ENCODE peak calls at places on chromosomes 6 and 20, in six cellular contexts. V is heart right ventricle, K is SJCRH30, U is tibial artery, M is hepatocyte, H is neuronal stem cell. T is an unnamed sample. For H3K27me3 and H3K4me1, the result is how much of the 10 kb centered on the place peaks cover.

GRCh38 chr6:129598244-129599187 is 111.5 kb downstream of the ARHGAP18 start:
- DNase-seq in V (peak), K (peak), U (no peak), M (peak), H (peak), T (no peak)

GRCh38 chr6:24323632-24324337 is 34.1 kb downstream of the DCDC2 start:
- DNase-seq in V (no peak), K (no peak), U (no peak), M (no peak), H (peak), T (no peak)

GRCh38 chr6:21360353-21360752 is 233.2 kb upstream of the SOX4 start:
- DNase-seq in V (no peak), K (no peak), U (no peak), M (peak), H (no peak), T (peak)

GRCh38 chr20:17664025-17664638 is 17.9 kb downstream of the RRBP1 start:
- DNase-seq in V (no peak), K (no peak), U (peak), M (no peak), H (no peak), T (no peak)

GRCh38 chr6:1917628-1918371 is 308.1 kb downstream of the FOXC1 start:
- DNase-seq in V (no peak), K (no peak), U (no peak), M (peak), H (no peak), T (no peak)

GRCh38 chr6:16391451-16391912 is 153.1 kb downstream of the GMPR start:
- DNase-seq in V (no peak), K (no peak), U (no peak), M (no peak), H (no peak), T (no peak)

GRCh38 chr20:32920066-32920465 is 61.3 kb downstream of the EFCAB8 start:
- DNase-seq in V (no peak), K (no peak), U (no peak), M (no peak), H (no peak), T (no peak)

GRCh38 chr6:79506251-79506650 is 31.0 kb downstream of the LCA5 start:
- DNase-seq in V (no peak), K (no peak), U (no peak), M (no peak), H (no peak), T (no peak)

GRCh38 chr6:99276747-99277146 is 72.7 kb downstream of the FAXC start:
- DNase-seq in V (no peak), K (no peak), U (no peak), M (no peak), H (no peak), T (no peak)

GRCh38 chr6:125182237-125183018 is 28.9 kb downstream of the TPD52L1 start:
- DNase-seq in V (no peak), K (no peak), U (no peak), M (no peak), H (no peak), T (no peak)

GRCh38 chr6:72461144-72461543 is 160.7 kb upstream of the KCNQ5 start:
- DNase-seq in V (no peak), K (no peak), U (no peak), M (no peak), H (no peak), T (no peak)

GRCh38 chr20:23129256-23129655 is 43.1 kb upstream of the CD93 start:
- DNase-seq in V (no peak), K (no peak), U (no peak), M (no peak), H (no peak), T (no peak)

GRCh38 chr6:119096683-119097310 is 18.3 kb upstream of the FAM184A start:
- DNase-seq in V (peak), K (no peak), U (peak), M (peak), H (no peak), T (no peak)

GRCh38 chr20:49483018-49483705 is 694 bp upstream of the KCNB1 start:
- DNase-seq in V (no peak), K (no peak), U (no peak), M (peak), H (peak), T (no peak)

GRCh38 chr20:24673678-24674570 is 204.5 kb downstream of the SYNDIG1 start:
- DNase-seq in V (no peak), K (no peak), U (peak), M (no peak), H (no peak), T (no peak)

GRCh38 chr20:39897058-39897457 is 792.0 kb downstream of the MAFB start:
- DNase-seq in V (no peak), K (peak), U (no peak), M (no peak), H (no peak), T (no peak)

GRCh38 chr20:46520976-46521579 is 7.7 kb upstream of the ZNF334 start:
- DNase-seq in V (peak), K (peak), U (peak), M (peak), H (peak), T (peak)

GRCh38 chr20:61510778-61511330 is 258.8 kb downstream of the CDH4 start:
- DNase-seq in V (no peak), K (no peak), U (no peak), M (no peak), H (no peak), T (no peak)
- H3K27me3 ChIP-seq in V (under half), K (half or more), U (under half), M (under half), H (under half), T (under half)

DNA sequence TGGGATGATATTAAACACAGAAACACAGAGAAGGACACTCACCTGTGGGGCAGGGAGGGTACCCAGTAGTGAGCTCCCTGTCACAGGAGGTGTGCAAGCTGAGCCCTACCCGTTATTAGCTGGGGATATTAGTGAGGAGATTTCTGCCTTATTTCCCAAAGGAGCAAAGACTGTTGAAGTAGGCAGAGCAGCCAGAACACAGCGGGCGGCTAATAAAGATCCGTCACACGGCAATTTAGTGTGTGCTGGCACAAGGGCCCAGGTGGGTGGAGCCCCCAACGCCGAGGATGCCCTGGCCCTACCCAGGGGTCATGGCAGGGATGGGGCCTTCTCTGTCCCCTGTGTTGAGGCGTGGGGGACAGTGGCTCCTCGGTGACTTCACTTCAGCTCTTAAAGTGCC is 8.3 kb downstream of the VSTM2L start:
- DNase-seq in V (no peak), K (no peak), U (no peak), M (no peak), H (no peak), T (no peak)
- H3K4me1 ChIP-seq in V (under half), K (under half), U (under half), M (under half), H (half or more), T (under half)

DNA sequence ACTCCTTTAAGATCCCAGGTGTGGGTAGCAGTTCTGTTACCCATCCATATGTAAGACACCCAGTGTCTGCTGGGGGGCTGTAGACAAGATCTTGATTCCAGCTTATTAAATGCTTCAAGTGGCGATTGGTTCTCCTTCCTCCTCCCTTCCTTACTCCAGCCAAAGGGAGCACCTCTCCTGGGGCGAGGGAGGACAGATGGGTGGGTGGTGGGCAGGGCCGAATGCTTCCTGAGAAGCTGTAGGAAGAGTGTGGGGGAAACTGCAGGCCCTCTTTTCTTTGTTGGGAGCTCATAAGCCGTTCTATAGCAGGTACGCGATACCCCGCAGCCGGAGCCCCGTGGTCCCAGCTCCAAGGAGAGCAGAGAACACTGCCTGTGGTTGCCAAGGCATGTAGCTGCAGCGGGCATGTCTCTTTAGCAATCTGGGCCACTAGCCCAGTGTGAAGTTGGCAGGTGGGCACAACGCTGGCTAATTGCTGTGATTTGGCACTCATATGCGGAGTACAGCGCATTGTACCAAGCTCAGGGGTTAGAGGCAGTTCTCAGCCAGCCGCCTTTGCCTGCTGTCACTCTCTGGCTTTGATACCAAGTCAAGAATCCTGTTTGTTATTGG is 14.7 kb upstream of the KCNG1 start:
- DNase-seq in V (no peak), K (no peak), U (no peak), M (no peak), H (no peak), T (no peak)
- H3K27me3 ChIP-seq in V (half or more), K (under half), U (under half), M (under half), H (under half), T (under half)

GRCh38 chr6:35794536-35795452 is 2.3 kb downstream of the CLPS start:
- DNase-seq in V (no peak), K (no peak), U (no peak), M (no peak), H (no peak), T (no peak)
- H3K4me1 ChIP-seq in V (under half), K (under half), U (under half), M (under half), H (under half), T (under half)

DNA sequence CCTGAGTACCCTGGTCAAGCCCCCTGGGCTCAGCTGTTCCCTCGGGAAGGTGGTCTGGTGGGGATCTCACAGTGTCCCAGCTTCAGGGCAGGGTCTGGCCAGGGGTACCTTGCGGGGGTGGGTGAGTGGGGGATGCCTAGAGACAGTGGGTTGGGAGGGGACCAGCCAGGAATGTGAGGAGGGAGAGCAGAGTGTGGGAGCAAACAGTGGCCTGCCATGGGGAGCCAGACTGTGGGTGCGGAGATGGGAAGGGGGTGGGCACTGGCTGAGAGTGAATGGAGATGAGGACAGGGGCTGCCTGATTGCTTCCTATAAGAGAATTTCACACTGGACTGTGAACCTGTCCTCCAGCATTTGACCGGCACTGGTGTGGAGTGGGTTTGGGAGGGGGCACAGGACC is 95.1 kb downstream of the VEGFA start:
- DNase-seq in V (no peak), K (no peak), U (no peak), M (no peak), H (no peak), T (no peak)
- H3K27me3 ChIP-seq in V (under half), K (under half), U (under half), M (under half), H (under half), T (under half)

GRCh38 chr6:41789390-41789724 is 1.9 kb downstream of the TOMM6 start:
- DNase-seq in V (no peak), K (no peak), U (no peak), M (no peak), H (no peak), T (no peak)
- H3K4me1 ChIP-seq in V (under half), K (under half), U (under half), M (under half), H (under half), T (under half)

T was measured in colonic mucosa.